ENCODE peak calls at places on chromosome 7, in nine cellular contexts. U is activated CD4-positive, alpha-beta T cell treated with anti-CD3 and anti-CD28 coated beads for 1 hour; O is LoVo; H is lung; W is HCEC 1CT; M is central memory CD4-positive, alpha-beta T cell; B is GM12865; L is endothelial cell; F is BJ. G is an unnamed sample.

GRCh38 chr7:32058017-32058416 is 12.2 kb downstream of the PDE1C start:
- DNase-seq in F (no peak), U (no peak), O (no peak), W (no peak), H (no peak), L (no peak), M (no peak), B (no peak), G (no peak)

GRCh38 chr7:45324683-45325237 is 167.2 kb downstream of the RAMP3 start:
- DNase-seq in H (no peak), L (no peak), M (no peak), W (no peak), B (no peak), F (no peak), O (no peak), U (no peak), G (no peak)

GRCh38 chr7:16028103-16028502 is 341.6 kb upstream of the MEOX2 start:
- DNase-seq in H (no peak), F (peak; percentile 55), O (no peak), B (no peak), U (no peak), M (no peak), L (no peak), W (peak; percentile 95), G (no peak)

GRCh38 chr7:147541261-147541660 is 1049.3 kb upstream of the C7orf33 start:
- DNase-seq in W (no peak), F (no peak), B (no peak), M (no peak), U (no peak), L (no peak), H (no peak), O (no peak), G (no peak)

GRCh38 chr7:13949450-13949849 is 40.0 kb downstream of the ETV1 start:
- DNase-seq in B (no peak), L (no peak), U (no peak), H (no peak), W (no peak), F (no peak), O (no peak), M (no peak), G (no peak)

GRCh38 chr7:149569025-149569725 is 71.6 kb upstream of the ZNF746 start:
- DNase-seq in O (peak; percentile 81), W (no peak), L (no peak), U (no peak), H (no peak), F (no peak), M (no peak), B (no peak), G (no peak)

GRCh38 chr7:27377988-27378387 is 135.4 kb downstream of the EVX1 start:
- DNase-seq in O (no peak), L (no peak), B (no peak), W (no peak), F (no peak), H (no peak), M (no peak), U (no peak), G (no peak)

GRCh38 chr7:43586251-43586900 is 3.5 kb downstream of the STK17A start:
- DNase-seq in M (peak; percentile 73), U (no peak), W (peak; percentile 34), H (no peak), O (peak; percentile 30), L (no peak), F (peak; percentile 32), B (peak; percentile 75), G (no peak)

GRCh38 chr7:4823442-4824119 is 38.2 kb downstream of the PAPOLB start:
- DNase-seq in H (no peak), O (no peak), B (no peak), U (no peak), W (no peak), L (no peak), F (no peak), M (no peak), G (no peak)

GRCh38 chr7:2022021-2022409 is 210.7 kb downstream of the MAD1L1 start:
- DNase-seq in F (no peak), M (no peak), O (no peak), W (no peak), H (no peak), L (no peak), U (no peak), B (no peak), G (no peak)

GRCh38 chr7:155410436-155410835 is 47.5 kb upstream of the EN2 start:
- DNase-seq in B (no peak), H (no peak), L (no peak), M (no peak), U (no peak), W (no peak), F (no peak), O (no peak), G (no peak)

GRCh38 chr7:96088579-96088978 is 233.3 kb downstream of the SLC25A13 start:
- DNase-seq in F (no peak), W (peak; percentile 58), O (no peak), H (no peak), M (no peak), L (no peak), B (no peak), U (no peak), G (no peak)

GRCh38 chr7:21850531-21851285 is 95.0 kb downstream of the CDCA7L start:
- DNase-seq in F (peak; percentile 20), W (peak; percentile 2), O (no peak), B (no peak), U (no peak), L (no peak), H (no peak), M (no peak), G (no peak)

GRCh38 chr7:99579956-99580777 is 17.9 kb upstream of the TMEM225B start:
- DNase-seq in W (no peak), L (peak; percentile 79), B (peak; percentile 23), M (peak; percentile 25), H (peak; percentile 34), F (no peak), O (no peak), U (peak; percentile 55), G (no peak)

GRCh38 chr7:151065516-151065915 is 6.1 kb downstream of the SLC4A2 start:
- DNase-seq in U (no peak), H (no peak), B (no peak), M (no peak), F (no peak), W (no peak), L (no peak), O (no peak), G (no peak)

GRCh38 chr7:74495112-74495880 is 41.6 kb downstream of the GTF2IRD1 start:
- DNase-seq in U (no peak), L (no peak), F (no peak), O (no peak), H (no peak), W (no peak), M (no peak), B (no peak), G (no peak)

GRCh38 chr7:116218051-116218645 is 7.8 kb downstream of the TES start:
- DNase-seq in M (no peak), W (peak; percentile 84), L (no peak), U (no peak), O (peak; percentile 97), H (no peak), B (no peak), F (peak; percentile 71), G (no peak)

GRCh38 chr7:44676776-44677175 is 70.3 kb downstream of the OGDH start:
- DNase-seq in B (no peak), M (no peak), F (no peak), W (no peak), L (no peak), H (no peak), U (no peak), O (no peak), G (no peak)

GRCh38 chr7:132577206-132578049 is 1.2 kb upstream of the PLXNA4 start:
- DNase-seq in U (no peak), W (no peak), L (peak; percentile 61), O (no peak), H (peak; percentile 38), B (no peak), F (no peak), M (no peak), G (no peak)

GRCh38 chr7:732556-732955 is 5.5 kb upstream of the PRKAR1B start:
- DNase-seq in O (no peak), H (no peak), M (no peak), U (no peak), W (no peak), B (no peak), L (no peak), F (no peak), G (no peak)

GRCh38 chr7:138359891-138360582 is 100.0 kb upstream of the TRIM24 start:
- DNase-seq in W (no peak), B (no peak), F (no peak), O (no peak), L (no peak), U (no peak), H (peak; percentile 30), M (no peak), G (no peak)

GRCh38 chr7:327305-327931 is 37.4 kb downstream of the FOXL3 start:
- DNase-seq in F (no peak), B (no peak), M (no peak), H (no peak), O (no peak), L (no peak), U (no peak), W (no peak), G (no peak)

GRCh38 chr7:37921340-37921805 is 933 bp downstream of the EPDR1 start:
- DNase-seq in F (no peak), O (peak; percentile 74), M (no peak), L (peak; percentile 31), U (no peak), W (no peak), B (peak; percentile 48), H (peak; percentile 38), G (peak; percentile 69)

GRCh38 chr7:100888988-100889760 is at the start of gene UFSP1:
- DNase-seq in W (no peak), F (no peak), M (no peak), U (no peak), O (no peak), L (peak; percentile 58), B (no peak), H (no peak), G (no peak)

GRCh38 chr7:87127019-87127418 is 25.2 kb upstream of the DMTF1 start:
- DNase-seq in B (peak; percentile 67), W (no peak), M (no peak), L (no peak), O (no peak), U (no peak), F (no peak), H (no peak), G (no peak)

GRCh38 chr7:5424689-5425506 is 1.3 kb upstream of the TNRC18 start:
- DNase-seq in W (peak; percentile 57), L (peak; percentile 42), H (peak; percentile 54), O (peak; percentile 44), M (no peak), B (no peak), F (no peak), U (no peak), G (no peak)

GRCh38 chr7:108067844-108068243 is 62.3 kb downstream of the LAMB4 start:
- DNase-seq in B (no peak), M (no peak), U (no peak), F (no peak), H (no peak), W (no peak), L (no peak), O (no peak), G (peak; percentile 11)

GRCh38 chr7:95596183-95597135 is at the start of gene PDK4:
- DNase-seq in W (peak; percentile 55), L (peak; percentile 37), U (no peak), H (peak; percentile 93), F (peak; percentile 10), O (peak; percentile 91), B (no peak), M (no peak), G (no peak)

GRCh38 chr7:151436446-151437162 is 3.3 kb downstream of the CRYGN start:
- DNase-seq in H (no peak), M (no peak), O (no peak), L (no peak), B (no peak), W (no peak), F (peak; percentile 33), U (no peak), G (no peak)

G was measured in Jurkat, Clone E6-1.